ENCODE peak calls at places on chromosomes 11 and 22, in four cellular contexts. One of them, this sample, is unnamed.
A peak's percentile ranks its signal among the peaks of the same experiment; 100 is the strongest.

GRCh38 chr11:102794382-102794781 is 3.6 kb downstream of the MMP1 start:
- DNase-seq in cardiac muscle cell: peak; percentile 19
- DNase-seq in nephron progenitor cell: peak; percentile 6
- DNase-seq in IMR-90: peak; percentile 50
- DNase-seq in this sample: peak; percentile 52

GRCh38 chr22:25448435-25449051 is 115.9 kb upstream of the GRK3 start:
- DNase-seq in cardiac muscle cell: peak; percentile 35
- DNase-seq in nephron progenitor cell: peak; percentile 15
- DNase-seq in IMR-90: peak; percentile 47
- DNase-seq in this sample: peak; percentile 38

GRCh38 chr11:33773399-33774355 is 643 bp downstream of the FBXO3 start:
- DNase-seq in cardiac muscle cell: peak; percentile 39
- DNase-seq in nephron progenitor cell: peak; percentile 56
- DNase-seq in IMR-90: peak; percentile 43
- DNase-seq in this sample: peak; percentile 45

GRCh38 chr11:34997872-34998548 is 81.6 kb downstream of the PDHX start:
- DNase-seq in cardiac muscle cell: no peak
- DNase-seq in nephron progenitor cell: no peak
- DNase-seq in IMR-90: peak; percentile 58
- DNase-seq in this sample: peak; percentile 15

GRCh38 chr11:67369801-67370284 is 3.6 kb downstream of the CLCF1 start:
- DNase-seq in cardiac muscle cell: no peak
- DNase-seq in nephron progenitor cell: no peak
- DNase-seq in IMR-90: peak; percentile 71
- DNase-seq in this sample: no peak

GRCh38 chr11:101019870-101020269 is 109.7 kb downstream of the PGR start:
- DNase-seq in cardiac muscle cell: no peak
- DNase-seq in nephron progenitor cell: no peak
- DNase-seq in IMR-90: no peak
- DNase-seq in this sample: no peak

GRCh38 chr11:17780668-17781067 is 46.1 kb downstream of the KCNC1 start:
- DNase-seq in cardiac muscle cell: no peak
- DNase-seq in nephron progenitor cell: no peak
- DNase-seq in IMR-90: no peak
- DNase-seq in this sample: no peak

GRCh38 chr11:110912437-110912836 is 200.2 kb upstream of the ARHGAP20 start:
- DNase-seq in cardiac muscle cell: no peak
- DNase-seq in nephron progenitor cell: no peak
- DNase-seq in IMR-90: no peak
- DNase-seq in this sample: no peak

GRCh38 chr11:97345031-97345430 is 955.2 kb downstream of the JRKL start:
- DNase-seq in cardiac muscle cell: no peak
- DNase-seq in nephron progenitor cell: no peak
- DNase-seq in IMR-90: no peak
- DNase-seq in this sample: no peak

GRCh38 chr11:114259124-114259526 is 37.1 kb upstream of the NNMT start:
- DNase-seq in cardiac muscle cell: no peak
- DNase-seq in nephron progenitor cell: no peak
- DNase-seq in IMR-90: no peak
- DNase-seq in this sample: no peak

GRCh38 chr22:20565079-20565734 is 57.8 kb downstream of the MED15 start:
- DNase-seq in cardiac muscle cell: no peak
- DNase-seq in nephron progenitor cell: no peak
- DNase-seq in IMR-90: peak; percentile 84
- DNase-seq in this sample: no peak

GRCh38 chr11:127610787-127611186 is 610.2 kb upstream of the KIRREL3 start:
- DNase-seq in cardiac muscle cell: peak; percentile 39
- DNase-seq in nephron progenitor cell: no peak
- DNase-seq in IMR-90: no peak
- DNase-seq in this sample: no peak

GRCh38 chr11:127612602-127613001 is 612.0 kb upstream of the KIRREL3 start:
- DNase-seq in cardiac muscle cell: no peak
- DNase-seq in nephron progenitor cell: no peak
- DNase-seq in IMR-90: no peak
- DNase-seq in this sample: no peak

DNA sequence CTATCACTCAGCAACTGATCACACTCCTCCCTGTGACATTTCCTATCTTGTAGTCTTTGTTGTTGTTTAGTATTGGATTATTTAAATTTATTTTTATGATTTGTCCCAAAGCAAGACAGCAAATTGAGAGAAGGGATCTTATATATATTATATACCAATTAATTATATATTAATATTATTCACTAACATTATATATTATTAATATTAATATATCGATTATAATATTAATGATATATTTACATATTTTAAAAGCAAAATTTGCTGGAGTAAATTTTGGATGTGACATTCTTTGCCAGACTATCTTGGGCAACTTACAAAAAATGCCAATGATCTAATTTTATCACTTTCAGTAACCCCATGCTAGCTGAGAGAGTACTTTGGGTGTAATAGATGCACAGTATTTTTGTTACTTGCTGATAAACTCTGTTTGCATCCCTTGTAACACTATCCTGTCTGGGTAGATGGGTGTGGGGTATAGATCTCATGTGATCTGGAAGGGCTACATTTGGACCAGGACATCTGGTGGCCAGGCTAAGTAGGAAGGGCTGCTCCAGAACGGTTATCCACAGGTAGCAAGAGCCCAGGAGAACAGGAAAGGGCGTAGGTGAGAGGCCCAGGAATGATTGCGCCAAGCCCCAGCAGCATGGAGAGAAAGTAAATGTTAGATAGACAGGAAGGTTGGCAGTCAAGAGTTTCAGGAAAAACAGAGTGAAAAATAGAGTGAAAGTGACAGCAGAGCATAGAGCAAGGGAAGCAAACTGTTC is 608.6 kb upstream of the KIRREL3 start:
- DNase-seq in cardiac muscle cell: no peak
- DNase-seq in nephron progenitor cell: no peak
- DNase-seq in IMR-90: no peak
- DNase-seq in this sample: no peak
- TF ChIP-seq CTCF in cardiac muscle cell: no peak
- TF ChIP-seq CTCF in nephron progenitor cell: no peak
- TF ChIP-seq CTCF in IMR-90: no peak
- TF ChIP-seq CTCF in this sample: no peak

GRCh38 chr22:40180403-40180802 is 2.7 kb downstream of the TNRC6B start:
- DNase-seq in cardiac muscle cell: no peak
- DNase-seq in nephron progenitor cell: no peak
- DNase-seq in IMR-90: no peak
- DNase-seq in this sample: no peak
- TF ChIP-seq CTCF in cardiac muscle cell: no peak
- TF ChIP-seq CTCF in nephron progenitor cell: no peak
- TF ChIP-seq CTCF in IMR-90: no peak
- TF ChIP-seq CTCF in this sample: no peak

GRCh38 chr11:58495906-58496305 is 12.0 kb downstream of the OR5B21 start:
- DNase-seq in cardiac muscle cell: no peak
- DNase-seq in nephron progenitor cell: no peak
- DNase-seq in IMR-90: no peak
- DNase-seq in this sample: no peak
- TF ChIP-seq CTCF in cardiac muscle cell: no peak
- TF ChIP-seq CTCF in nephron progenitor cell: no peak
- TF ChIP-seq CTCF in IMR-90: no peak
- TF ChIP-seq CTCF in this sample: no peak

DNA sequence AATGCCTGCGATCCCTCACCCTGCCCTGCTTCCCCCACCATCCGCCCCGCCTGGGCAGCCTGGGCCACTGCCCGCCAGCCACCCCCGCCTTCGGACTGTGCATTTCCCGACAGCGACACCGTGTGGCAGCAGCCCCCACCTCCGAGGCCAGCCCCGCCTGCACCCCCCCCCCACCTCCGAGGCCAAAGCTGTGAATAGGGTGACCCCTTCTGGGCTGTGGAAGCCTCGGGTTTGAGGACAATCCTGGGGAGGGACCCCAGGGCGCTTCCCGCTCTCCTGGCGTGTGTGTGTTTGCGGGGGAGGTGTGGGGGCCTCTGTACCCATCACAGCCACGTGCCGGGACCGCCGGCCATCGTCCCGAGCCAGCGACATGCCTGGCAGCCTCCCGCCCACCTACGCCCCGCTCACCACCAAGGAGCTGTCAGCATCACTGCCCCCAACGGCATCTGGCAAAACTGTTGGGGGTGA is 33.8 kb upstream of the PPARA start:
- DNase-seq in cardiac muscle cell: peak; percentile 93
- DNase-seq in nephron progenitor cell: peak; percentile 98
- DNase-seq in IMR-90: peak; percentile 73
- DNase-seq in this sample: peak; percentile 97
- TF ChIP-seq CTCF in cardiac muscle cell: peak; percentile 74
- TF ChIP-seq CTCF in nephron progenitor cell: peak; percentile 69
- TF ChIP-seq CTCF in IMR-90: peak; percentile 98
- TF ChIP-seq CTCF in this sample: peak; percentile 79

DNA sequence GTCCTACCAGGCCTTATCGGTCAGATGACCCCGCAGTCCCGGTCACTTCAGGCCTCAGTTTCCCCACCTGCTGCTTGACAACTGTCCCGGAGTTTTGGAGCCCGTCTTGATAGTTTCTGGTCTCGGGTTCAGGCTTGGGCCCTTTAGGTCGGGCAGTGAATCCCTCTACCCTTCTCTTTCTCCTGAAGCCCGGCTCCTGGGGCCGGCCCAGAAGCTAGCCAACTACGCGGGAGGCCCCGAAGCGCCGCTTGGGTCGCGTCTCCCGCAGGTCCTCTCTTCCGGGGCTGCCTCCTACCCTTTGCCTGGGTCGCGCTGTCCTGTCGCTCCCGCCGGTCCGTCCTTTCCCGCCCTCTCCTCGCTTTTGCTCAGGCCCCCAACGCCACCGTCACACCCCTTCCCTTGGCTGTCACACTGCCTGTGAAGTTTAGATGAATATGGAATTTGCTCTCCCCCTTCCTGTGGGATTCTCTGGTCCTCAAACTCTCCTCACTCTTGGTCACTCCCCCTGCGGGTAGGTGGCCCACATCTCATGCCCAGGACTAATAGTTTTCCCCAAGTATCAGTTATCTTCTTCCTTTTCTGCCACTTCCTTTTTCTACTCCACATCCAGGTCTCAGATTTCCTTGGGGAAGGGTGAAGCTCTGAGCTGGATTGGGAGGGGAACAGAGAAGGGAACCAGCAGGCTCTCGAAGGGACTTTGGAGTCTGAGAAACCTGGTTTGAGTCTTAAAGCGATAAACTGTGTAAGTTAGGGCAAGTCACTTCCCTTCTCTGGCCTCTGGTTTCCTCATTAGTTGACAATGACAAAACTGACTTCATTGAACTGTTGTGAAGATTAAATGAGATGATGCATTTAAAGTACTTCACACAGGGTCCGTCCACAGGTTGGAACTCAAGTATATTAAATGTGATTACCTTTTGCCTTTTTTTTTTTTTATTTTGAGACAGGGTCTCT is 791 bp downstream of the RAB1B start:
- DNase-seq in cardiac muscle cell: peak; percentile 51
- DNase-seq in nephron progenitor cell: peak; percentile 50
- DNase-seq in IMR-90: peak; percentile 48
- DNase-seq in this sample: peak; percentile 57
- TF ChIP-seq CTCF in cardiac muscle cell: peak; percentile 30
- TF ChIP-seq CTCF in nephron progenitor cell: no peak
- TF ChIP-seq CTCF in IMR-90: peak; percentile 40
- TF ChIP-seq CTCF in this sample: no peak

GRCh38 chr11:19959210-19959609 is 201.1 kb downstream of the DBX1 start:
- DNase-seq in cardiac muscle cell: no peak
- DNase-seq in nephron progenitor cell: no peak
- DNase-seq in IMR-90: no peak
- DNase-seq in this sample: no peak

GRCh38 chr11:19958218-19958617 is 202.1 kb downstream of the DBX1 start:
- DNase-seq in cardiac muscle cell: no peak
- DNase-seq in nephron progenitor cell: no peak
- DNase-seq in IMR-90: no peak
- DNase-seq in this sample: no peak

GRCh38 chr11:19955660-19956059 is 204.6 kb downstream of the DBX1 start:
- DNase-seq in cardiac muscle cell: no peak
- DNase-seq in nephron progenitor cell: no peak
- DNase-seq in IMR-90: no peak
- DNase-seq in this sample: no peak

GRCh38 chr11:19956228-19956627 is 204.0 kb downstream of the DBX1 start:
- DNase-seq in cardiac muscle cell: no peak
- DNase-seq in nephron progenitor cell: no peak
- DNase-seq in IMR-90: no peak
- DNase-seq in this sample: no peak

DNA sequence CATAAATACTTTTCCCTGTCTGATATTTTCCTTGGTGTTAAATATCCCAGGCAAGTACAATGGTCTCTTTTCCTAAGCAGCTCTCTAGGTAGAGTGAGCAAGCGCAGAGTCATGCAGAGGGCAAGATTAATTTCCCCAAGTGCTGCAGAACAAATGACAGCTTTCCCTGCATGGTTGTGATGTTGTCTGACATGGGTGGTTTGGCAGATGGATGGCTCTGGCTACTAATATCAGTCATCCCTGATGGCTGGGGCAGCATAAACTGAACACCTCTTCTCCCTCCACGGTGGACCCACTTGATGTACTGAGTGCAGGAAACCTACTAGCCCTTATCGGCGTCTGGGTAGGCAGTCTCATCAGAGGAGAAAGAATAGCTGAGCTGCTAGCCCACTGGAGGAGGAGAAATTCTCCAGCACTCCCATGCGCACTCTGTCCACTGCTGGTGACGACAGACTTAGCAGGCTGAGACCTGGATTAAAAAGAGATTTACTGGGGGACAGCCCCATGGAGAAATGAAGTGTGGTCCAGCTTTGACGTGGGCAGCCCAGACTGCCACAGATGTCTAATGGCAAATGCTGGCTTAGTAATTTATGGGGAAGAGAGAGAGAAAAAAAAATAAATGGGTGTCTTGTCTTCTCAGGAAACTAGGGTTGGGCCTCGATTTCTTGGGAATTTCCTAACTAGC is 202.8 kb downstream of the DBX1 start:
- DNase-seq in cardiac muscle cell: peak; percentile 28
- DNase-seq in nephron progenitor cell: no peak
- DNase-seq in IMR-90: no peak
- DNase-seq in this sample: no peak
- TF ChIP-seq CTCF in cardiac muscle cell: no peak
- TF ChIP-seq CTCF in nephron progenitor cell: no peak
- TF ChIP-seq CTCF in IMR-90: no peak
- TF ChIP-seq CTCF in this sample: no peak

GRCh38 chr22:41620646-41621098 is at the start of gene DESI1:
- DNase-seq in cardiac muscle cell: no peak
- DNase-seq in nephron progenitor cell: no peak
- DNase-seq in IMR-90: no peak
- DNase-seq in this sample: no peak
- TF ChIP-seq CTCF in cardiac muscle cell: no peak
- TF ChIP-seq CTCF in nephron progenitor cell: no peak
- TF ChIP-seq CTCF in IMR-90: peak; percentile 6
- TF ChIP-seq CTCF in this sample: no peak

DNA sequence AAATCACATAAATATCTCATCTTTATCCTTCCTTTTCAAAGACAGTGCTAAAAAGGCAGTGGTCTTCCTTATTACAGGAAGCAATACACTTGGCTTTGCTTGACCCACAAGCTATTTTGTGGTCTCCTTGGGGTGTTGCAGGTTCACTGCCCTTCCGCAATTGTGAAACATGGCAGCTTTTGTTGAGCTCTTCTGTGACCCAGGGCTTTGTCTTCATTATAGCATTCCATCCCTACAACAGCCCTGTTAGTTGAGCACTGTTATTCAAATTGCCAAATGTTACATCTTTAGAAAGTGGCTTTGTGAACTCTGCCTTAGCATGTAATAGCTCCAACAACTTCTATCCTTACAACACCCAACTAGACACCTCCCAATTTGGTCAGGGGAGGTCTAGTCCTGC is 107.1 kb downstream of the OPCML start:
- DNase-seq in cardiac muscle cell: no peak
- DNase-seq in nephron progenitor cell: no peak
- DNase-seq in IMR-90: no peak
- DNase-seq in this sample: no peak
- TF ChIP-seq CTCF in cardiac muscle cell: no peak
- TF ChIP-seq CTCF in nephron progenitor cell: no peak
- TF ChIP-seq CTCF in IMR-90: no peak
- TF ChIP-seq CTCF in this sample: no peak

This sample was measured in GM20000.